ENCODE peak calls at places on chromosomes 5 and 9, in five cellular contexts. T is pancreas, F is coronary artery, Q is brain microvascular endothelial cell, P is psoas muscle. V is an unnamed sample.

GRCh38 chr9:92467041-92467440 is 15.3 kb downstream of the ASPN start:
- DNase-seq in F (no peak), T (no peak), P (no peak), Q (no peak), V (no peak)

GRCh38 chr5:143682788-143683419 is 129.1 kb upstream of the HMHB1 start:
- DNase-seq in P (no peak), F (no peak), T (no peak), Q (no peak), V (no peak)

GRCh38 chr5:164422400-164422799 is 917.0 kb downstream of the MAT2B start:
- DNase-seq in T (no peak), P (no peak), Q (no peak), F (no peak), V (no peak)

GRCh38 chr5:150895431-150896428 is 9.1 kb downstream of the ZNF300 start:
- DNase-seq in T (no peak), Q (no peak), P (no peak), F (no peak), V (no peak)

GRCh38 chr5:43729846-43730478 is 127.0 kb downstream of the NNT start:
- DNase-seq in T (no peak), Q (no peak), F (no peak), P (no peak), V (no peak)

GRCh38 chr9:37083654-37084053 is 36.7 kb upstream of the ZCCHC7 start:
- DNase-seq in T (no peak), Q (no peak), F (no peak), P (no peak), V (no peak)

GRCh38 chr5:149732500-149733128 is 2.5 kb downstream of the PPARGC1B start:
- DNase-seq in F (no peak), T (no peak), P (peak; percentile 87), Q (peak; percentile 32), V (peak; percentile 90)

GRCh38 chr9:23153058-23153457 is 673.0 kb downstream of the ELAVL2 start:
- DNase-seq in T (no peak), Q (no peak), F (no peak), P (no peak), V (no peak)

GRCh38 chr5:122202952-122203351 is 73.6 kb downstream of the ZNF474 start:
- DNase-seq in P (no peak), T (no peak), F (no peak), Q (peak; percentile 54), V (no peak)

GRCh38 chr9:136762915-136763648 is 1.2 kb downstream of the LCN15 start:
- DNase-seq in T (peak; percentile 55), P (peak; percentile 66), Q (no peak), F (no peak), V (peak; percentile 60)

GRCh38 chr5:16536246-16536645 is 70.6 kb upstream of the ZNF622 start:
- DNase-seq in P (no peak), F (no peak), Q (peak; percentile 79), T (no peak), V (no peak)

GRCh38 chr5:76790632-76791290 is 28.1 kb upstream of the F2RL1 start:
- DNase-seq in T (no peak), Q (peak; percentile 100), P (no peak), F (no peak), V (no peak)

GRCh38 chr9:22201256-22201655 is 192.2 kb upstream of the CDKN2B start:
- DNase-seq in P (no peak), F (no peak), Q (no peak), T (no peak), V (no peak)

GRCh38 chr9:96464426-96464825 is 14.5 kb downstream of the HABP4 start:
- DNase-seq in F (no peak), P (no peak), T (no peak), Q (no peak), V (no peak)

GRCh38 chr5:40406426-40407211 is 273.1 kb upstream of the PTGER4 start:
- DNase-seq in P (no peak), F (no peak), T (no peak), Q (no peak), V (no peak)

GRCh38 chr5:55982957-55983381 is 11.8 kb downstream of the IL6ST start:
- DNase-seq in P (no peak), F (no peak), Q (no peak), T (no peak), V (no peak)

GRCh38 chr5:56632939-56633338 is 182.4 kb upstream of the MAP3K1 start:
- DNase-seq in F (no peak), T (no peak), P (no peak), Q (no peak), V (no peak)

GRCh38 chr9:128723352-128723865 is 518 bp downstream of the ZDHHC12 start:
- DNase-seq in P (no peak), T (peak; percentile 52), F (no peak), Q (no peak), V (no peak)

GRCh38 chr5:42518595-42519067 is 95.4 kb downstream of the GHR start:
- DNase-seq in Q (no peak), F (no peak), T (no peak), P (peak; percentile 56), V (peak; percentile 78)

GRCh38 chr5:155587458-155587857 is 573.9 kb downstream of the KIF4B start:
- DNase-seq in P (no peak), T (no peak), Q (no peak), F (no peak), V (no peak)

GRCh38 chr9:132350861-132351315 is 3.9 kb downstream of the SETX start:
- DNase-seq in P (no peak), T (no peak), Q (no peak), F (no peak), V (no peak)

GRCh38 chr5:119943148-119943547 is 313.8 kb downstream of the FAM170A start:
- DNase-seq in Q (peak; percentile 9), F (no peak), T (no peak), P (no peak), V (no peak)

GRCh38 chr5:176481659-176482213 is 33.6 kb downstream of the FAF2 start:
- DNase-seq in Q (peak; percentile 43), F (no peak), T (no peak), P (no peak), V (no peak)

GRCh38 chr9:136260936-136261472 is 15.4 kb upstream of the QSOX2 start:
- DNase-seq in F (no peak), Q (no peak), T (peak; percentile 11), P (no peak), V (no peak)

GRCh38 chr5:76475358-76475757 is 72.3 kb downstream of the IQGAP2 start:
- DNase-seq in F (no peak), T (no peak), P (no peak), Q (no peak), V (no peak)

GRCh38 chr5:151740958-151741373 is 17.5 kb downstream of the ATOX1 start:
- DNase-seq in P (no peak), T (no peak), F (no peak), Q (peak; percentile 57), V (no peak)

GRCh38 chr9:109319631-109320233 is 1.1 kb downstream of the EPB41L4B start:
- DNase-seq in T (peak; percentile 74), Q (no peak), F (no peak), P (no peak), V (no peak)

GRCh38 chr9:132488611-132489010 is 78.6 kb downstream of the CFAP77 start:
- DNase-seq in T (no peak), P (no peak), Q (no peak), F (no peak), V (no peak)

GRCh38 chr5:131193106-131193505 is 22.4 kb downstream of the LYRM7 start:
- DNase-seq in T (no peak), P (no peak), F (no peak), Q (peak; percentile 9), V (no peak)

GRCh38 chr5:172630082-172630481 is 11.0 kb upstream of the NEURL1B start:
- DNase-seq in Q (no peak), T (no peak), F (peak; percentile 17), P (no peak), V (no peak)

GRCh38 chr5:6780802-6781391 is 67.7 kb downstream of the TENT4A start:
- DNase-seq in F (peak; percentile 29), P (no peak), T (no peak), Q (no peak), V (no peak)

GRCh38 chr5:31485376-31486207 is 46.3 kb downstream of the DROSHA start:
- DNase-seq in Q (no peak), F (no peak), P (no peak), T (no peak), V (no peak)

GRCh38 chr5:52804978-52805377 is 17.3 kb downstream of the ITGA1 start:
- DNase-seq in P (no peak), T (no peak), Q (no peak), F (no peak), V (no peak)
- H3K4me3 ChIP-seq in P (peak overlapping the region; percentile 83), T (no peak overlapping the region), Q (no peak overlapping the region), F (peak overlapping the region; percentile 58), V (peak overlapping the region; percentile 56)

GRCh38 chr9:134373269-134373668 is 47.0 kb downstream of the RXRA start:
- DNase-seq in Q (no peak), F (no peak), T (no peak), P (no peak), V (no peak)

GRCh38 chr9:134375011-134375390 is 48.7 kb downstream of the RXRA start:
- DNase-seq in F (no peak), T (peak; percentile 89), Q (no peak), P (peak; percentile 94), V (peak; percentile 94)

GRCh38 chr9:134374301-134375010 is 48.2 kb downstream of the RXRA start:
- DNase-seq in Q (no peak), F (no peak), T (peak; percentile 75), P (peak; percentile 94), V (peak; percentile 83)

GRCh38 chr9:134372621-134373267 is 46.5 kb downstream of the RXRA start:
- DNase-seq in Q (no peak), F (no peak), T (no peak), P (peak; percentile 79), V (peak; percentile 87)

DNA sequence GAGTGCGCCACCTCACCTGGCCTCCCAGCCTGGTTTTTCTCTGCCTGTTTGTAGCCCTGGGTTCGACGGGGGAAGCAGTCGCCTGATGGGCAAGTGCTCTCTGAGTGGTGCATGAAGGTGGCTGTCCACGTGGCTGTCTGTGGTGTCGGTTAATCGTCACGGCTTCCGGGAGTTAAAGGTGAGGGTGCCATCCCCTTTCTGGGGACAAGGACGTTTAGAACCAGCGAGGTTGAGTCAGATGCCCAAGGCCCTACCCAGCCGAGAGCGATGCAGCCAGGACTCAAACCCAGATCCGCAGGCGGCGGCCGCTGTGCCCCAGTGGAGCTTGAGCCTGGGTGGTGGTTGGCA is 47.7 kb downstream of the RXRA start:
- DNase-seq in P (no peak), Q (no peak), F (no peak), T (no peak), V (no peak)
- H3K27ac ChIP-seq in P (peak overlapping the region; percentile 92), Q (no peak overlapping the region), F (peak overlapping the region; percentile 85), T (peak overlapping the region; percentile 83), V (peak overlapping the region; percentile 88)

GRCh38 chr9:123304340-123304691 is 35.9 kb upstream of the STRBP start:
- DNase-seq in Q (no peak), T (no peak), F (no peak), P (no peak), V (no peak)
- H3K4me3 ChIP-seq in Q (no peak overlapping the region), T (no peak overlapping the region), F (no peak overlapping the region), P (no peak overlapping the region), V (no peak overlapping the region)

GRCh38 chr5:35248843-35249780 is 18.8 kb upstream of the PRLR start:
- DNase-seq in F (no peak), P (no peak), Q (no peak), T (no peak), V (no peak)

GRCh38 chr5:35246928-35247644 is 16.8 kb upstream of the PRLR start:
- DNase-seq in P (no peak), T (peak; percentile 78), Q (no peak), F (no peak), V (no peak)

GRCh38 chr5:35244171-35244570 is 13.9 kb upstream of the PRLR start:
- DNase-seq in F (no peak), T (no peak), Q (no peak), P (no peak), V (no peak)

GRCh38 chr5:35246411-35246810 is 16.1 kb upstream of the PRLR start:
- DNase-seq in T (no peak), F (no peak), Q (no peak), P (no peak), V (no peak)

GRCh38 chr5:35247645-35248034 is 17.4 kb upstream of the PRLR start:
- DNase-seq in P (no peak), F (no peak), T (peak; percentile 51), Q (peak; percentile 12), V (no peak)
- H3K27ac ChIP-seq in P (no peak overlapping the region), F (peak overlapping the region; percentile 47), T (peak overlapping the region; percentile 83), Q (no peak overlapping the region), V (no peak overlapping the region)

V was measured in sigmoid colon.